ENCODE peak calls at places on chromosome 3, in six cellular contexts. G is thoracic aorta, Z is breast epithelium, H is pancreas, T is A549, B is mesenchymal stem cell. S is an unnamed sample.

GRCh38 chr3:195188530-195188917 is 82.4 kb downstream of the XXYLT1 start:
- DNase-seq in H (no peak), Z (no peak), T (no peak), B (peak), G (no peak), S (no peak)

GRCh38 chr3:189363856-189364255 is 192.1 kb downstream of the TPRG1 start:
- DNase-seq in T (no peak), Z (no peak), B (no peak), G (no peak), H (no peak), S (no peak)

GRCh38 chr3:170680593-170680992 is 94.7 kb upstream of the SLC7A14 start:
- DNase-seq in H (no peak), B (no peak), G (no peak), T (no peak), Z (no peak), S (no peak)

GRCh38 chr3:37770938-37771918 is 90.5 kb upstream of the CTDSPL start:
- DNase-seq in G (peak), T (no peak), B (no peak), Z (no peak), H (no peak), S (no peak)

GRCh38 chr3:178392553-178392952 is 143.7 kb upstream of the KCNMB2 start:
- DNase-seq in G (no peak), B (peak), T (no peak), H (no peak), Z (no peak), S (no peak)

GRCh38 chr3:94179059-94179458 is 116.2 kb downstream of the NSUN3 start:
- DNase-seq in H (no peak), Z (no peak), G (no peak), B (no peak), T (no peak), S (no peak)

GRCh38 chr3:49016414-49017228 is 1.8 kb downstream of the DALRD3 start:
- DNase-seq in Z (no peak), H (peak), B (no peak), T (no peak), G (no peak), S (no peak)

GRCh38 chr3:69807674-69808073 is 68.4 kb downstream of the MITF start:
- DNase-seq in H (no peak), B (no peak), G (no peak), Z (no peak), T (no peak), S (no peak)

GRCh38 chr3:127654374-127654773 is 18.4 kb upstream of the ABTB1 start:
- DNase-seq in T (no peak), B (no peak), G (no peak), Z (no peak), H (no peak), S (no peak)

GRCh38 chr3:149382091-149382467 is 4.6 kb upstream of the TM4SF1 start:
- DNase-seq in Z (no peak), B (peak), T (peak), H (no peak), G (no peak), S (no peak)

GRCh38 chr3:38646630-38647029 is 2.9 kb downstream of the SCN5A start:
- DNase-seq in H (no peak), T (peak), B (peak), Z (no peak), G (no peak), S (no peak)

GRCh38 chr3:112958749-112959560 is 15.9 kb downstream of the CD200R1 start:
- DNase-seq in G (no peak), Z (no peak), T (no peak), H (no peak), B (no peak), S (no peak)

GRCh38 chr3:132626955-132627354 is 29.9 kb downstream of the ACKR4 start:
- DNase-seq in G (no peak), H (no peak), B (no peak), T (no peak), Z (no peak), S (no peak)

GRCh38 chr3:72058493-72059081 is 273.6 kb upstream of the PROK2 start:
- DNase-seq in G (no peak), B (no peak), H (no peak), Z (no peak), T (no peak), S (no peak)

GRCh38 chr3:179613807-179614206 is 9.2 kb downstream of the NDUFB5 start:
- DNase-seq in B (peak), G (no peak), H (no peak), T (no peak), Z (no peak), S (no peak)

GRCh38 chr3:129107793-129108192 is 13.8 kb downstream of the RAB43 start:
- DNase-seq in H (no peak), G (no peak), Z (no peak), T (no peak), B (no peak), S (no peak)

GRCh38 chr3:168088106-168088722 is 7.5 kb downstream of the GOLIM4 start:
- DNase-seq in Z (no peak), G (no peak), H (no peak), T (peak), B (no peak), S (no peak)

GRCh38 chr3:37125702-37126101 is 48.7 kb downstream of the LRRFIP2 start:
- DNase-seq in G (no peak), B (no peak), T (no peak), H (no peak), Z (no peak), S (no peak)

GRCh38 chr3:110420158-110420641 is 651.4 kb upstream of the NECTIN3 start:
- DNase-seq in T (peak), H (no peak), B (peak), G (no peak), Z (no peak), S (no peak)

GRCh38 chr3:132317229-132317948 is at the start of gene ACP3:
- DNase-seq in H (no peak), G (no peak), B (peak), Z (no peak), T (peak), S (no peak)

GRCh38 chr3:69869643-69870042 is 129.9 kb upstream of the SAMMSON start:
- DNase-seq in T (peak), H (no peak), Z (no peak), B (peak), G (no peak), S (no peak)

GRCh38 chr3:144683065-144683464 is 711.4 kb downstream of the DIPK2A start:
- DNase-seq in B (no peak), Z (no peak), T (no peak), H (no peak), G (no peak), S (no peak)

GRCh38 chr3:58306662-58307286 is 454 bp downstream of the HTD2 start:
- DNase-seq in G (no peak), T (peak), B (peak), H (no peak), Z (no peak), S (no peak)

GRCh38 chr3:56366641-56366984 is 101.7 kb downstream of the ERC2 start:
- DNase-seq in Z (no peak), B (peak), G (no peak), T (no peak), H (no peak), S (no peak)

GRCh38 chr3:17730318-17730967 is 12.0 kb downstream of the TBC1D5 start:
- DNase-seq in H (no peak), T (no peak), B (peak), Z (no peak), G (no peak), S (no peak)

GRCh38 chr3:126118591-126118990 is 34.7 kb upstream of the SLC41A3 start:
- DNase-seq in G (no peak), T (no peak), H (peak), Z (no peak), B (no peak), S (no peak)

GRCh38 chr3:59463253-59463652 is 413.4 kb upstream of the CFAP20DC start:
- DNase-seq in H (no peak), Z (no peak), G (no peak), B (no peak), T (no peak), S (no peak)

GRCh38 chr3:172707967-172708366 is 2.9 kb downstream of the NCEH1 start:
- DNase-seq in Z (no peak), T (peak), H (no peak), G (no peak), B (peak), S (no peak)

GRCh38 chr3:195764961-195765706 is 44.4 kb downstream of the MUC20 start:
- DNase-seq in T (no peak), H (no peak), G (no peak), B (no peak), Z (peak), S (no peak)

GRCh38 chr3:57228734-57229505 is 1.4 kb downstream of the APPL1 start:
- DNase-seq in B (peak), T (peak), G (no peak), Z (no peak), H (no peak), S (no peak)

GRCh38 chr3:52685705-52686691 is at the start of the genes GNL3 and PBRM1:
- DNase-seq in H (peak), G (peak), Z (peak), B (peak), T (peak), S (peak)

GRCh38 chr3:52690560-52690959 is 4.7 kb downstream of the GNL3 start:
- DNase-seq in H (no peak), T (no peak), Z (no peak), G (no peak), B (no peak), S (no peak)

GRCh38 chr3:52689151-52689550 is 3.3 kb downstream of the GNL3 start:
- DNase-seq in B (no peak), Z (no peak), G (no peak), H (no peak), T (no peak), S (no peak)

GRCh38 chr3:52685285-52685704 is 418 bp downstream of the PBRM1 start:
- DNase-seq in Z (peak), T (peak), B (peak), H (peak), G (peak), S (peak)

GRCh38 chr3:52688266-52688665 is 2.4 kb downstream of the GNL3 start:
- DNase-seq in B (no peak), Z (no peak), T (no peak), H (no peak), G (no peak), S (no peak)
- H3K27ac ChIP-seq in B (no peak), Z (peak), T (no peak), H (no peak), G (no peak), S (peak)

GRCh38 chr3:186284661-186285060 is 77.4 kb downstream of the DGKG start:
- DNase-seq in T (no peak), G (no peak), Z (no peak), B (no peak), H (no peak), S (no peak)
- H3K27ac ChIP-seq in T (no peak), G (no peak), Z (no peak), B (no peak), H (no peak), S (no peak)

GRCh38 chr3:50749822-50750221 is 75.1 kb downstream of the DOCK3 start:
- DNase-seq in T (no peak), G (no peak), B (no peak), Z (no peak), H (no peak), S (no peak)
- H3K27ac ChIP-seq in T (no peak), G (no peak), B (no peak), Z (no peak), H (no peak), S (no peak)

GRCh38 chr3:124788254-124788745 is 58.0 kb downstream of the UMPS start:
- DNase-seq in B (no peak), H (no peak), T (no peak), G (no peak), Z (no peak), S (no peak)
- H3K27ac ChIP-seq in B (no peak), H (no peak), T (peak), G (peak), Z (no peak), S (no peak)

GRCh38 chr3:42736531-42736930 is 33.9 kb upstream of the HHATL start:
- DNase-seq in H (no peak), T (no peak), B (no peak), Z (no peak), G (no peak), S (no peak)

GRCh38 chr3:42735021-42735420 is 32.4 kb upstream of the HHATL start:
- DNase-seq in G (no peak), T (no peak), H (no peak), B (no peak), Z (no peak), S (no peak)

GRCh38 chr3:42735609-42736008 is 33.0 kb upstream of the HHATL start:
- DNase-seq in B (no peak), G (no peak), H (no peak), Z (no peak), T (no peak), S (no peak)

GRCh38 chr3:42734263-42734860 is 31.8 kb upstream of the HHATL start:
- DNase-seq in T (no peak), H (no peak), Z (no peak), B (no peak), G (no peak), S (no peak)

DNA sequence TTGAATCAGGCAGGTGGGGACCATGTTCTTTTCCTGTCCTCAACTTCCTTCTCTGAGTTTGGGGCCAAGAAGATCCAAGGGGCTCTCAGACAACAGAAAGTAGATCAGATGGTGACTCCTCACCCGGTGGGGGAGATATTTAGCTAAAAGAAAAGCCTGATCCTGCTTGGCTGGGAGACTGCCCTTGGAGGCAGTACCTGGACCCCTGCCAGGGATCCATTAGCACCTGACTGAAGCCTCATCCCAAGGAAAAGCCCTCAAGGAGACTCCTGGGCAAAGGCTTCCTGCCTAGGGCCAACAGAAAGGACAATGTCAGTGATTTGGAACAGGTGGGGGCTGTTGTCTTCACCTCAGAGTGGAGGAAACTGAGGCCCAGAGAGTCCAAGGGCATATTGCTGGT is 33.5 kb upstream of the HHATL start:
- DNase-seq in B (no peak), G (no peak), Z (no peak), T (no peak), H (no peak), S (no peak)
- H3K27ac ChIP-seq in B (no peak), G (no peak), Z (no peak), T (no peak), H (no peak), S (no peak)

GRCh38 chr3:4531478-4532025 is 38.4 kb downstream of the ITPR1 start:
- DNase-seq in T (no peak), B (no peak), Z (no peak), H (no peak), G (no peak), S (no peak)

GRCh38 chr3:4528802-4529201 is 35.7 kb downstream of the ITPR1 start:
- DNase-seq in G (no peak), Z (no peak), B (no peak), T (no peak), H (no peak), S (no peak)

GRCh38 chr3:4532535-4533112 is 39.5 kb downstream of the ITPR1 start:
- DNase-seq in B (peak), H (no peak), T (no peak), G (no peak), Z (no peak), S (no peak)

GRCh38 chr3:4529901-4530588 is 36.9 kb downstream of the ITPR1 start:
- DNase-seq in Z (no peak), B (no peak), T (no peak), G (no peak), H (no peak), S (no peak)

DNA sequence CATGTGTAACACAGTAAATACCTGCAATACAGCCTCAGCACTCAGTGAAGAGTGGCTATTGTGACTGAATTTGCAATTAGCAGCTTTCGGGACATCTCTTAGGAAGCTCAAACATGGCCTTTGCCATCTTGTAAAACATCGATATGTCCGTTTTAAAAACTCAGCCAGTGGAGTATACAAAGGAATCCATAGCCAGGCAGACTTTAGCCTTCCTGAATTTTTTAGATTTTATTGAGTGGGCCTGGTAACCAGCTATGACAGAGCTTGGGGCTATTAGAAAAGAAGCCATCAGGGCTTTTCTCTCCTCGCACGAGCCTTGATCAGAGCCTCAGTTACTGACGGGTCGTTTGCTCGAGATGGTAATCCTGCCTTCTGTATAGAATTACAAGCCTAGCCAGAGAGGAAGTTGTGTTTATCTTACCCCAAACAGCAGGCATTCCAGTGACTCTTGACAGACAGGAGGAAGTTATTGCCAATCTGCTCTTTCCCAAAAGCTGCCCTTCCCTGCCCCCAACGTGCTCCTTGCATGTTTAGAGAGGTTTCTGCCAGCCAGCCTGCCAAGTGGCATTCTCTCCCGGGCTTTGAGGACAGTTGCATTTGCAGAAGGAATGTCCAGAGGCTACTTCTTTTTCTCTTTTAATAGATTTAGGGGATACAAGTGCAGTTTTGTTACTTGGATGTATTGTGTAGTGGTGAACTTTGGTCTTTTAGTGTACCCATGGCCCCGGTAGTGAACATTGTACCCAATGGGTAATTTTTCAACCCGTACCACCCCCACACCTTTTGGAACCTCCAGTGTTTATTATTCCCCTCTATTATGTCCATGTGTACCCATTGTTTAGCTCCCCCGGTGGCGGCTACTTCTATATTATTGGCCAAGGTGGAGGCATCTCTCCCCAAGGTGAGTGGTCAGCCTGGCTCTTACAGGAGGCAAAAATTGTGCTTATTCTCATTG is 40.6 kb downstream of the ITPR1 start:
- DNase-seq in H (no peak), G (peak), T (no peak), B (peak), Z (peak), S (no peak)
- H3K27ac ChIP-seq in H (peak), G (peak), T (no peak), B (no peak), Z (peak), S (no peak)

S was measured in CD4-positive, alpha-beta T cell.